ENCODE peak calls at places on chromosomes 5 and 9, in seven cellular contexts. F is HCT116, I is fibroblast of the aortic adventitia, D is transverse colon, A is upper lobe of right lung, Z is HL-60, P is kidney epithelial cell. K is an unnamed sample.

GRCh38 chr9:133782157-133783130 is 44.3 kb upstream of the SARDH start:
- DNase-seq in F (peak; percentile 26), I (peak; percentile 71), D (peak; percentile 76), A (peak; percentile 80), Z (peak; percentile 41), P (peak; percentile 12), K (peak; percentile 27)

GRCh38 chr9:79384506-79384905 is 187.3 kb upstream of the TLE4 start:
- DNase-seq in F (no peak), I (no peak), D (no peak), A (no peak), Z (no peak), P (no peak), K (no peak)

GRCh38 chr5:32201140-32201539 is 27.0 kb upstream of the GOLPH3 start:
- DNase-seq in F (no peak), I (peak; percentile 80), D (no peak), A (no peak), Z (no peak), P (no peak), K (no peak)

GRCh38 chr5:60687927-60688720 is 11.8 kb downstream of the DEPDC1B start:
- DNase-seq in F (no peak), I (peak; percentile 61), D (no peak), A (no peak), Z (no peak), P (peak; percentile 16), K (peak; percentile 44)

GRCh38 chr9:16243798-16244197 is 626.7 kb downstream of the BNC2 start:
- DNase-seq in F (no peak), I (no peak), D (no peak), A (no peak), Z (no peak), P (no peak), K (no peak)

GRCh38 chr5:66180282-66180955 is 36.3 kb downstream of the SREK1 start:
- DNase-seq in F (no peak), I (no peak), D (no peak), A (no peak), Z (no peak), P (no peak), K (no peak)

GRCh38 chr9:131464354-131465000 is 38.2 kb upstream of the POMT1 start:
- DNase-seq in F (no peak), I (peak; percentile 10), D (no peak), A (peak; percentile 55), Z (no peak), P (no peak), K (no peak)

GRCh38 chr9:78074385-78075291 is 43.0 kb upstream of the GNAQ start:
- DNase-seq in F (no peak), I (no peak), D (no peak), A (no peak), Z (no peak), P (no peak), K (no peak)

GRCh38 chr9:19122490-19123042 is 4.7 kb downstream of the PLIN2 start:
- DNase-seq in F (no peak), I (no peak), D (no peak), A (no peak), Z (no peak), P (no peak), K (no peak)

GRCh38 chr5:20041326-20041977 is 53.5 kb upstream of the CDH18 start:
- DNase-seq in F (no peak), I (peak; percentile 25), D (no peak), A (no peak), Z (no peak), P (no peak), K (no peak)

GRCh38 chr5:78530342-78531096 is 118.1 kb downstream of the LHFPL2 start:
- DNase-seq in F (no peak), I (peak; percentile 97), D (no peak), A (no peak), Z (no peak), P (no peak), K (no peak)

GRCh38 chr9:7549261-7549660 is 250.3 kb downstream of the DMAC1 start:
- DNase-seq in F (no peak), I (no peak), D (no peak), A (no peak), Z (no peak), P (no peak), K (no peak)
- H3K4me3 ChIP-seq in F (no peak overlapping the region), I (no peak overlapping the region), D (no peak overlapping the region), A (no peak overlapping the region), Z (no peak overlapping the region), P (no peak overlapping the region), K (no peak overlapping the region)

GRCh38 chr5:96997265-96997859 is 61.5 kb downstream of the LNPEP start:
- DNase-seq in F (peak; percentile 32), I (peak; percentile 74), D (no peak), A (no peak), Z (no peak), P (peak; percentile 21), K (no peak)
- TF ChIP-seq CTCF in F (peak; percentile 39), I (peak; percentile 58), D (peak; percentile 37), A (peak; percentile 53), Z (no peak), P (peak; percentile 45), K (peak; percentile 26)

GRCh38 chr5:145947581-145947980 is 11.2 kb downstream of the SH3RF2 start:
- DNase-seq in F (no peak), I (no peak), D (no peak), A (no peak), Z (no peak), P (no peak), K (no peak)

GRCh38 chr5:145944328-145944727 is 8.0 kb downstream of the SH3RF2 start:
- DNase-seq in F (no peak), I (no peak), D (peak; percentile 52), A (no peak), Z (no peak), P (no peak), K (no peak)

GRCh38 chr5:145948047-145948446 is 11.7 kb downstream of the SH3RF2 start:
- DNase-seq in F (no peak), I (no peak), D (no peak), A (no peak), Z (no peak), P (no peak), K (no peak)

GRCh38 chr5:145945620-145946111 is 9.3 kb downstream of the SH3RF2 start:
- DNase-seq in F (no peak), I (no peak), D (no peak), A (no peak), Z (no peak), P (no peak), K (no peak)

GRCh38 chr5:145946112-145946861 is 9.9 kb downstream of the SH3RF2 start:
- DNase-seq in F (peak; percentile 95), I (peak; percentile 62), D (no peak), A (no peak), Z (peak; percentile 41), P (peak; percentile 91), K (no peak)
- H3K4me3 ChIP-seq in F (peak overlapping the region; percentile 1), I (no peak overlapping the region), D (no peak overlapping the region), A (no peak overlapping the region), Z (no peak overlapping the region), P (no peak overlapping the region), K (no peak overlapping the region)

GRCh38 chr9:68949271-68950000 is 64.5 kb downstream of the PRKACG start:
- DNase-seq in F (no peak), I (peak; percentile 5), D (peak; percentile 34), A (no peak), Z (no peak), P (no peak), K (no peak)
- TF ChIP-seq CTCF in F (no peak), I (no peak), D (no peak), A (peak; percentile 11), Z (no peak), P (no peak), K (no peak)

GRCh38 chr9:101353683-101354082 is 31.1 kb downstream of the BAAT start:
- DNase-seq in F (no peak), I (no peak), D (no peak), A (no peak), Z (no peak), P (no peak), K (no peak)
- H3K4me3 ChIP-seq in F (no peak overlapping the region), I (no peak overlapping the region), D (no peak overlapping the region), A (no peak overlapping the region), Z (no peak overlapping the region), P (no peak overlapping the region), K (no peak overlapping the region)

GRCh38 chr5:56479126-56479525 is 246.0 kb upstream of the ANKRD55 start:
- DNase-seq in F (no peak), I (no peak), D (no peak), A (no peak), Z (no peak), P (no peak), K (no peak)

GRCh38 chr5:56480305-56481146 is 247.4 kb upstream of the ANKRD55 start:
- DNase-seq in F (no peak), I (peak; percentile 47), D (peak; percentile 48), A (peak; percentile 72), Z (no peak), P (no peak), K (no peak)

GRCh38 chr5:56479701-56480304 is 246.7 kb upstream of the ANKRD55 start:
- DNase-seq in F (no peak), I (no peak), D (no peak), A (no peak), Z (no peak), P (no peak), K (no peak)

GRCh38 chr5:56481998-56482698 is 249.0 kb upstream of the ANKRD55 start:
- DNase-seq in F (no peak), I (no peak), D (no peak), A (no peak), Z (no peak), P (no peak), K (no peak)

GRCh38 chr5:56481147-56481997 is 248.2 kb upstream of the ANKRD55 start:
- DNase-seq in F (no peak), I (peak; percentile 30), D (peak; percentile 51), A (peak; percentile 70), Z (no peak), P (no peak), K (no peak)
- TF ChIP-seq CTCF in F (no peak), I (peak; percentile 28), D (no peak), A (peak; percentile 25), Z (no peak), P (peak; percentile 52), K (peak; percentile 33)

GRCh38 chr5:16178745-16179372 is 732 bp downstream of the MARCHF11 start:
- DNase-seq in F (no peak), I (peak; percentile 50), D (peak; percentile 44), A (peak; percentile 85), Z (no peak), P (peak; percentile 23), K (peak; percentile 21)

GRCh38 chr5:16179936-16180788 is 571 bp upstream of the MARCHF11 start:
- DNase-seq in F (no peak), I (no peak), D (no peak), A (peak; percentile 56), Z (no peak), P (no peak), K (no peak)

GRCh38 chr5:16180789-16181082 is 1.1 kb upstream of the MARCHF11 start:
- DNase-seq in F (no peak), I (no peak), D (no peak), A (no peak), Z (no peak), P (no peak), K (no peak)

GRCh38 chr5:16179511-16179935 is at the start of gene MARCHF11:
- DNase-seq in F (no peak), I (no peak), D (no peak), A (no peak), Z (no peak), P (no peak), K (no peak)
- H3K4me3 ChIP-seq in F (no peak within 1 kb of the TSS), I (no peak within 1 kb of the TSS), D (peak within 1 kb of the TSS; percentile 25), A (no peak within 1 kb of the TSS), Z (no peak within 1 kb of the TSS), P (peak within 1 kb of the TSS; percentile 10), K (no peak within 1 kb of the TSS)